ENCODE peak calls at places on chromosomes 16 and 17, in four cellular contexts. M is dorsolateral prefrontal cortex, G is body of pancreas, K is GM13977. F is an unnamed sample.

GRCh38 chr17:34865696-34866095 is 95.6 kb downstream of the CCT6B start:
- DNase-seq in M (no peak), G (no peak), K (no peak), F (no peak)

GRCh38 chr16:4693956-4694663 is 748 bp downstream of the NUDT16L1 start:
- DNase-seq in M (no peak), G (peak), K (peak), F (no peak)

GRCh38 chr17:48520631-48521045 is 10.2 kb downstream of the HOXB1 start:
- DNase-seq in G (no peak), M (no peak), K (no peak), F (no peak)

GRCh38 chr16:57544129-57544653 is 1.7 kb downstream of the ADGRG5 start:
- DNase-seq in K (peak), M (no peak), G (no peak), F (no peak)

GRCh38 chr17:40313660-40314556 is 4.9 kb downstream of the RARA start:
- DNase-seq in G (peak), K (peak), M (no peak), F (no peak)

GRCh38 chr17:45722161-45722560 is 62.0 kb upstream of the CRHR1 start:
- DNase-seq in G (peak), K (no peak), M (no peak), F (no peak)

GRCh38 chr17:67993998-67994361 is 2.3 kb downstream of the C17orf58 start:
- DNase-seq in M (no peak), K (no peak), G (no peak), F (no peak)

GRCh38 chr17:58244958-58245357 is 6.6 kb downstream of the LPO start:
- DNase-seq in K (no peak), G (no peak), M (no peak), F (peak)

GRCh38 chr16:89678258-89678657 is 8.2 kb upstream of the CDK10 start:
- DNase-seq in G (no peak), K (no peak), M (no peak), F (no peak)

GRCh38 chr16:13492046-13492445 is 427.9 kb upstream of the ERCC4 start:
- DNase-seq in K (no peak), M (no peak), G (no peak), F (no peak)

GRCh38 chr17:83119987-83120864 is 40.8 kb downstream of the METRNL start:
- DNase-seq in K (peak), G (no peak), M (no peak), F (no peak)

GRCh38 chr16:89123001-89123830 is 29.6 kb downstream of the ACSF3 start:
- DNase-seq in M (no peak), G (no peak), K (no peak), F (no peak)

GRCh38 chr16:88651276-88651988 is 579 bp upstream of the CYBA start:
- DNase-seq in G (peak), M (no peak), K (peak), F (no peak)

GRCh38 chr17:42163113-42163512 is 8.3 kb upstream of the RAB5C start:
- DNase-seq in K (peak), M (no peak), G (no peak), F (no peak)

GRCh38 chr17:41060052-41060604 is at the start of gene KRTAP2-3:
- DNase-seq in M (no peak), K (no peak), G (no peak), F (no peak)

GRCh38 chr17:82913304-82914043 is 73.7 kb upstream of the ZNF750 start:
- DNase-seq in G (peak), M (no peak), K (no peak), F (no peak)

GRCh38 chr17:70687421-70687820 is 518.1 kb downstream of the KCNJ2 start:
- DNase-seq in K (no peak), M (no peak), G (no peak), F (no peak)

GRCh38 chr17:4950757-4951204 is at the start of gene ENO3:
- DNase-seq in M (no peak), K (no peak), G (no peak), F (peak)

GRCh38 chr17:2547176-2547575 is 35.5 kb upstream of the METTL16 start:
- DNase-seq in G (no peak), M (no peak), K (no peak), F (no peak)

GRCh38 chr17:7445011-7445927 is at the start of gene CHRNB1:
- DNase-seq in G (peak), M (peak), K (peak), F (no peak)

DNA sequence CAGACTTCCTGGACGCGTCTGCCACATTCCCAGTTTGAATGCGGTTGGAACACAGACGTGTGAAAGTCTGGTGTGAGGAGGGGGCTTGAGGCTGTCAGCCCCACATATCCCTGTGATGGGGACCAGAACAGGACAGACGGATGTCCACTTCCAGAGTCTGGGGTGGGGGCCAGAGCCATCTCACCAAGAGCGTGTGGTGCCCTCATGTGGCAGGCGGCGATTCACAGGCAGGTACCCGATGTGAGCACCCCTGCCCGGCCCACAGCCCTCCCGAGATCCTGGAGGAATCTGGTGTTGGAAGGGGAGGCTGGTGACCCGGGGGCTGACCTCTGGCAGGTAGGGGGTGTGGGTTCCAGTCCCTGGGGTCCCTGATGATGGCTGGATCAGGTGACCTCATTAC is 51.5 kb downstream of the ENGASE start:
- DNase-seq in G (no peak), M (no peak), K (no peak), F (no peak)
- TF ChIP-seq CTCF in G (peak), M (no peak), K (no peak), F (peak)

GRCh38 chr16:50369133-50369804 is 481 bp upstream of the BRD7 start:
- DNase-seq in M (no peak), K (no peak), G (no peak), F (no peak)
- TF ChIP-seq CTCF in M (no peak), K (no peak), G (no peak), F (no peak)

GRCh38 chr17:66310528-66311148 is 8.2 kb downstream of the PRKCA start:
- DNase-seq in M (no peak), G (no peak), K (no peak), F (no peak)
- TF ChIP-seq CTCF in M (peak), G (no peak), K (no peak), F (no peak)

GRCh38 chr16:72857841-72858594 is 189.9 kb downstream of the ZFHX3 start:
- DNase-seq in M (no peak), K (no peak), G (no peak), F (no peak)

GRCh38 chr16:72858611-72859493 is 189.1 kb downstream of the ZFHX3 start:
- DNase-seq in K (no peak), M (no peak), G (no peak), F (no peak)

GRCh38 chr16:72859581-72859980 is 188.3 kb downstream of the ZFHX3 start:
- DNase-seq in M (no peak), K (no peak), G (no peak), F (no peak)

GRCh38 chr16:72854537-72854936 is 193.4 kb downstream of the ZFHX3 start:
- DNase-seq in M (no peak), K (no peak), G (no peak), F (no peak)

GRCh38 chr16:72856797-72857196 is 191.1 kb downstream of the ZFHX3 start:
- DNase-seq in M (no peak), G (peak), K (peak), F (no peak)
- TF ChIP-seq CTCF in M (peak), G (peak), K (peak), F (peak)

F was measured in D721Med.